ENCODE peak calls at places on chromosome 17, in eight cellular contexts. C, Z, S, W, Y, L, T and R are unnamed samples.

GRCh38 chr17:29148257-29148789 is 31.9 kb downstream of the MYO18A start:
- DNase-seq in C (peak), Z (no peak), S (no peak), W (no peak), Y (no peak), L (no peak), T (no peak), R (no peak)

GRCh38 chr17:57921342-57921741 is 33.9 kb downstream of the CUEDC1 start:
- DNase-seq in C (no peak), Z (no peak), S (no peak), W (peak), Y (peak), L (no peak), T (no peak), R (no peak)

GRCh38 chr17:2192367-2193028 is 111.1 kb downstream of the SMG6 start:
- DNase-seq in C (peak), Z (peak), S (no peak), W (peak), Y (no peak), L (no peak), T (no peak), R (peak)

GRCh38 chr17:4576729-4577322 is 7.5 kb upstream of the SMTNL2 start:
- DNase-seq in C (no peak), Z (no peak), S (no peak), W (no peak), Y (no peak), L (no peak), T (no peak), R (no peak)

GRCh38 chr17:50687200-50688066 is 20.3 kb downstream of the ANKRD40 start:
- DNase-seq in C (no peak), Z (no peak), S (no peak), W (no peak), Y (no peak), L (no peak), T (peak), R (no peak)

GRCh38 chr17:69485126-69485724 is 70.7 kb downstream of the MAP2K6 start:
- DNase-seq in C (no peak), Z (no peak), S (no peak), W (no peak), Y (no peak), L (no peak), T (no peak), R (no peak)

GRCh38 chr17:10058924-10059683 is 139.3 kb downstream of the GAS7 start:
- DNase-seq in C (no peak), Z (no peak), S (no peak), W (no peak), Y (no peak), L (no peak), T (no peak), R (no peak)

GRCh38 chr17:33511670-33512069 is 218.6 kb upstream of the ASIC2 start:
- DNase-seq in C (no peak), Z (no peak), S (no peak), W (no peak), Y (no peak), L (no peak), T (no peak), R (no peak)

GRCh38 chr17:27984404-27984803 is 58.1 kb upstream of the NLK start:
- DNase-seq in C (no peak), Z (no peak), S (no peak), W (no peak), Y (no peak), L (no peak), T (no peak), R (no peak)

GRCh38 chr17:28384281-28385036 is 13.0 kb downstream of the SARM1 start:
- DNase-seq in C (no peak), Z (no peak), S (peak), W (no peak), Y (no peak), L (peak), T (no peak), R (no peak)

GRCh38 chr17:43591750-43592562 is 45.8 kb upstream of the ETV4 start:
- DNase-seq in C (no peak), Z (no peak), S (peak), W (peak), Y (peak), L (no peak), T (no peak), R (peak)

DNA sequence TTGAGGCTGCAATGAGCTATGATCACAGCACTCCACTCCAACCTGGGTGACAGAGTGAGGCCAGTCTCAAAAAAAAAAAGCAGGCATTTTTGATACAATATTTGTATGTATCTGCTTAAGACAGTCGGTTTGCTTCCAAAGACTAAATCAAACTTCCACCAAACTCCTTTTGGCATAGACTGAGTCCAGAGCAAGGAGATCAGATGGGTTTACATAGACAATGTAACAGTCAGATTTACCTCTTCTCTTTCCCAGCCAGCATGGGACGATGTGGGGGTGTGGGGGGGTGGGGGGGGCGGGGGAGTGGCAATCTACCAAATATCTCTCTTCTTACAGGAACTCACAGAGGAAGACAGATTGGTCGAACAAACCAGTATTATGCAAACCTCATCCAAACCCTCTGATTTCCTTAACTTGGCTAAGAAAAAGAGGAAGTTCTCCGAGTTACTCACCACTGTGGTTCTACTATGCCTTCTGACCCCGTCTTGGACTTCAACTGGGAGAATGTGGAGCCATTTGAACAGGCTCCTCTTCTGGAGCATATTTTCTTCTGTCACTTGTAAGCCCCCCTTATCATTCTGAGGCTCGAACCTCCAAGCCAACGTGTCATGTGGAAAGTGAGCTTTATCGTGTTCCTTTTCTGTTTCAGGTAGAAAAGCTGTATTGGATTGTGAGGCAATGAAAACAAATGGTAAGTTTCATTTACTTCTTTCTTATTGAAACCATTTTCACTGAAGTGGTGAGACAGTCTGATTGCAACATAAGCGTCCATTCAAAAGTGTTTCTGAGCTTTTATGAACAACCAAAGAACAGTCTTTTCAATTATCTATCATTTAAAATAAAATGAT is at the start of gene MILR1:
- DNase-seq in C (peak), Z (peak), S (no peak), W (peak), Y (peak), L (no peak), T (peak), R (peak)
- TF ChIP-seq POLR2A in C (no peak), Z (no peak), S (no peak), W (no peak), Y (no peak), L (no peak), T (no peak), R (no peak)

GRCh38 chr17:77409282-77410161 is 268.8 kb downstream of the SEC14L1 start:
- DNase-seq in C (no peak), Z (no peak), S (peak), W (peak), Y (peak), L (peak), T (no peak), R (no peak)
- TF ChIP-seq POLR2A in C (no peak), Z (no peak), S (no peak), W (no peak), Y (no peak), L (peak), T (no peak), R (no peak)

GRCh38 chr17:81666092-81666341 is 388 bp downstream of the OXLD1 start:
- DNase-seq in C (no peak), Z (no peak), S (no peak), W (peak), Y (no peak), L (no peak), T (no peak), R (no peak)

GRCh38 chr17:81667754-81668153 is 1.2 kb downstream of the CCDC137 start:
- DNase-seq in C (no peak), Z (no peak), S (no peak), W (no peak), Y (no peak), L (peak), T (no peak), R (no peak)

GRCh38 chr17:81664051-81664470 is 2.3 kb downstream of the OXLD1 start:
- DNase-seq in C (no peak), Z (peak), S (no peak), W (no peak), Y (no peak), L (no peak), T (no peak), R (no peak)

GRCh38 chr17:81666342-81667191 is at the start of the genes CCDC137 and OXLD1:
- DNase-seq in C (peak), Z (peak), S (peak), W (peak), Y (peak), L (peak), T (peak), R (peak)

GRCh38 chr17:81665205-81666091 is 957 bp downstream of the OXLD1 start:
- DNase-seq in C (peak), Z (no peak), S (no peak), W (peak), Y (no peak), L (no peak), T (no peak), R (no peak)
- TF ChIP-seq POLR2A in C (peak), Z (peak), S (no peak), W (no peak), Y (no peak), L (no peak), T (no peak), R (peak)

GRCh38 chr17:20908373-20909273 is 134.2 kb downstream of the USP22 start:
- DNase-seq in C (peak), Z (peak), S (peak), W (peak), Y (peak), L (peak), T (peak), R (peak)
- TF ChIP-seq POLR2A in C (peak), Z (peak), S (no peak), W (no peak), Y (no peak), L (peak), T (no peak), R (peak)

GRCh38 chr17:39205112-39205526 is 5.0 kb downstream of the RPL19 start:
- DNase-seq in C (no peak), Z (no peak), S (no peak), W (no peak), Y (no peak), L (no peak), T (no peak), R (no peak)
- TF ChIP-seq POLR2A in C (no peak), Z (no peak), S (no peak), W (peak), Y (no peak), L (no peak), T (no peak), R (no peak)

GRCh38 chr17:45148183-45149036 is at the start of gene HEXIM1:
- DNase-seq in C (peak), Z (peak), S (peak), W (peak), Y (peak), L (peak), T (peak), R (peak)

GRCh38 chr17:45146166-45146565 is 2.1 kb upstream of the HEXIM1 start:
- DNase-seq in C (no peak), Z (no peak), S (no peak), W (no peak), Y (no peak), L (no peak), T (no peak), R (no peak)

GRCh38 chr17:45147581-45148182 is 593 bp upstream of the HEXIM1 start:
- DNase-seq in C (peak), Z (peak), S (peak), W (peak), Y (peak), L (peak), T (no peak), R (no peak)

GRCh38 chr17:45146616-45147101 is 1.6 kb upstream of the HEXIM1 start:
- DNase-seq in C (peak), Z (no peak), S (peak), W (peak), Y (peak), L (peak), T (no peak), R (no peak)

DNA sequence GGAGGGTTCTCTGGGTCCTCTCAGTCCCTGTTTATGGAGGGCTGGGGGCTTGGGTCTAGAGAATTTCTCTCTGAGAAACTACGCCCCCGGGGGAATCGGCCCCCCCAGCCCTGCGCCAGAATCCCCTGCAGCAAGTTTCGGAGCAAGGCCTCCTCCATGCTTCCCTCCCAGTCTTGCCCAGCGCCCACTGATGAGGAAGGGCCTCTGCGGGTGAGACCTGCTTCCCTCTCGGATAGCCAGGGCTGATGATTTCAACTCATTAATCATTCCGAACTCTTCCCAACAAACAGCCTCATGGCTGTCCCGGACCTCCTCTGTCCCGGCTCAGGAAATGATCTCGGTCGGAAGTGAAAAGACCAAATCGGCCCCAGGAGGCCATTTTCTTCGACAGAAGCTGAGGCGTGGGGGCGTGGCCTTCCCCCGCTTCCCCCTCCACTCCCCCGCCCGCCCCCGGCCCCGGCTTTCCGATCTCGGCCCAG is 1.1 kb upstream of the HEXIM1 start:
- DNase-seq in C (no peak), Z (no peak), S (peak), W (peak), Y (peak), L (no peak), T (peak), R (no peak)
- TF ChIP-seq POLR2A in C (no peak), Z (peak), S (no peak), W (no peak), Y (peak), L (no peak), T (no peak), R (no peak)

GRCh38 chr17:63700528-63701441 is 860 bp upstream of the LIMD2 start:
- DNase-seq in C (no peak), Z (no peak), S (peak), W (peak), Y (no peak), L (no peak), T (no peak), R (no peak)
- TF ChIP-seq POLR2A in C (no peak), Z (no peak), S (no peak), W (no peak), Y (no peak), L (no peak), T (no peak), R (no peak)

GRCh38 chr17:75012320-75013076 is at the start of gene MRPL58:
- DNase-seq in C (peak), Z (peak), S (peak), W (peak), Y (peak), L (peak), T (no peak), R (peak)
- TF ChIP-seq POLR2A in C (peak), Z (peak), S (no peak), W (peak), Y (no peak), L (peak), T (no peak), R (peak)